ENCODE peak calls at places on chromosomes 7 and 10, in nine cellular contexts. R is left ventricle myocardium superior; G is colonic mucosa; T is activated CD8-positive, alpha-beta T cell treated with anti-CD3 and anti-CD28 coated beads, Interleukin-2, amount 10 ng/mL, durations not matched to agents 7 days and 5 days; K is activated effector memory CD4-positive, alpha-beta T cell treated with Interleukin-2 at 50 U/mL for 16 hours; I is heart left ventricle; D is NCI-H1105; M is progenitor cell of endocrine pancreas; C is BE2C. Q is an unnamed sample.

GRCh38 chr10:91700788-91701444 is 68.0 kb upstream of the PPP1R3C start:
- DNase-seq in C (no peak), R (no peak), T (no peak), M (no peak), K (no peak), D (no peak), I (no peak), G (no peak), Q (no peak)

GRCh38 chr7:74164985-74165456 is 9.1 kb upstream of the EIF4H start:
- DNase-seq in K (no peak), C (no peak), T (no peak), G (no peak), I (no peak), M (no peak), D (no peak), R (no peak), Q (no peak)

GRCh38 chr7:55307123-55307916 is 57.8 kb upstream of the LANCL2 start:
- DNase-seq in I (no peak), D (no peak), C (no peak), T (no peak), G (no peak), K (no peak), R (no peak), M (no peak), Q (no peak)

GRCh38 chr10:25522294-25522693 is 347.5 kb downstream of the GPR158 start:
- DNase-seq in T (no peak), M (no peak), R (no peak), I (no peak), G (no peak), K (no peak), D (no peak), C (no peak), Q (no peak)

GRCh38 chr10:62573929-62574328 is 199.8 kb downstream of the ZNF365 start:
- DNase-seq in D (no peak), R (no peak), C (no peak), T (no peak), I (no peak), G (no peak), K (no peak), M (no peak), Q (no peak)

GRCh38 chr10:78952018-78952417 is 116.7 kb upstream of the ZMIZ1 start:
- DNase-seq in C (no peak), K (no peak), M (no peak), D (no peak), G (no peak), R (no peak), I (no peak), T (no peak), Q (no peak)

GRCh38 chr7:63925626-63926460 is 72.8 kb upstream of the ZNF722 start:
- DNase-seq in M (no peak), K (peak; percentile 85), I (peak; percentile 85), T (peak; percentile 89), G (peak; percentile 94), C (peak; percentile 80), R (peak; percentile 95), D (peak; percentile 94), Q (no peak)

GRCh38 chr7:57417736-57418135 is 32.2 kb upstream of the ZNF716 start:
- DNase-seq in D (no peak), K (no peak), I (no peak), G (no peak), T (no peak), R (no peak), C (no peak), M (no peak), Q (no peak)

GRCh38 chr10:373516-374309 is 238.5 kb downstream of the ZMYND11 start:
- DNase-seq in I (no peak), G (no peak), C (peak; percentile 51), D (peak; percentile 68), K (no peak), R (no peak), M (no peak), T (no peak), Q (no peak)

GRCh38 chr7:18859331-18859730 is 258.1 kb downstream of the TWIST1 start:
- DNase-seq in I (no peak), C (no peak), M (no peak), D (no peak), G (no peak), R (no peak), T (no peak), K (no peak), Q (no peak)

GRCh38 chr7:41107938-41108448 is 594.9 kb downstream of the INHBA start:
- DNase-seq in D (no peak), R (no peak), T (no peak), I (no peak), G (no peak), K (no peak), M (no peak), C (no peak), Q (no peak)

GRCh38 chr10:65040796-65041195 is 1519.6 kb downstream of the REEP3 start:
- DNase-seq in T (no peak), M (no peak), G (no peak), R (no peak), I (no peak), C (no peak), K (no peak), D (no peak), Q (no peak)

GRCh38 chr7:157397751-157398691 is 61.2 kb downstream of the DNAJB6 start:
- DNase-seq in M (peak; percentile 39), D (peak; percentile 32), K (no peak), C (peak; percentile 77), R (peak; percentile 77), G (peak; percentile 34), T (peak; percentile 46), I (peak; percentile 72), Q (no peak)

GRCh38 chr10:51422311-51423120 is 276.9 kb downstream of the CSTF2T start:
- DNase-seq in R (peak; percentile 46), I (peak; percentile 56), K (no peak), D (no peak), C (peak; percentile 43), G (peak; percentile 69), T (peak; percentile 44), M (peak; percentile 12), Q (peak; percentile 34)

GRCh38 chr10:104608076-104608828 is 32.8 kb upstream of the SORCS3 start:
- DNase-seq in M (no peak), T (no peak), K (no peak), D (no peak), R (no peak), G (no peak), C (no peak), I (no peak), Q (no peak)

GRCh38 chr7:73363225-73364005 is 35.5 kb downstream of the FKBP6 start:
- DNase-seq in D (no peak), K (no peak), G (no peak), M (no peak), C (no peak), T (no peak), I (no peak), R (no peak), Q (no peak)

GRCh38 chr10:63431962-63432797 is 33.6 kb downstream of the JMJD1C start:
- DNase-seq in T (no peak), C (no peak), D (no peak), M (no peak), I (no peak), R (no peak), K (no peak), G (no peak), Q (peak; percentile 22)

GRCh38 chr10:122084286-122085041 is 95.5 kb downstream of the TACC2 start:
- DNase-seq in D (no peak), C (no peak), K (no peak), I (no peak), M (no peak), T (no peak), G (no peak), R (no peak), Q (no peak)

GRCh38 chr10:31390804-31391203 is 71.8 kb downstream of the ZEB1 start:
- DNase-seq in C (no peak), G (no peak), M (no peak), K (no peak), R (no peak), D (no peak), T (no peak), I (no peak), Q (no peak)

GRCh38 chr7:5514440-5515035 is 90.9 kb upstream of the TNRC18 start:
- DNase-seq in M (no peak), R (no peak), I (no peak), G (no peak), C (no peak), D (no peak), T (no peak), K (no peak), Q (no peak)

GRCh38 chr7:137875746-137876145 is 29.0 kb upstream of the DGKI start:
- DNase-seq in T (no peak), C (no peak), G (no peak), D (no peak), K (no peak), I (no peak), M (no peak), R (no peak), Q (no peak)

GRCh38 chr7:68158686-68159255 is 1162.1 kb downstream of the TYW1 start:
- DNase-seq in K (no peak), C (no peak), I (no peak), M (no peak), R (no peak), T (no peak), G (no peak), D (no peak), Q (no peak)